ENCODE peak calls at places on chromosomes 16 and 17, in four cellular contexts. K is breast epithelium, I is esophagus muscularis mucosa, W is uterus. N is an unnamed sample.

GRCh38 chr16:58500329-58501241 is 642 bp downstream of the NDRG4 start:
- DNase-seq in K (peak), I (no peak), W (no peak), N (no peak)

GRCh38 chr17:36074365-36074764 is 10.3 kb downstream of the CCL18 start:
- DNase-seq in K (no peak), I (no peak), W (no peak), N (no peak)

GRCh38 chr16:81279375-81279774 is 35.4 kb upstream of the GAN start:
- DNase-seq in K (no peak), I (no peak), W (no peak), N (no peak)

GRCh38 chr17:70242781-70243437 is 73.6 kb downstream of the KCNJ2 start:
- DNase-seq in K (no peak), I (no peak), W (no peak), N (no peak)

GRCh38 chr16:20906225-20906870 is 5.8 kb downstream of the LYRM1 start:
- DNase-seq in K (no peak), I (no peak), W (peak), N (no peak)

GRCh38 chr16:89365044-89365467 is 125.3 kb downstream of the ANKRD11 start:
- DNase-seq in K (no peak), I (no peak), W (no peak), N (no peak)

GRCh38 chr17:6567528-6568185 is 11.3 kb upstream of the PITPNM3 start:
- DNase-seq in K (peak), I (no peak), W (no peak), N (no peak)

GRCh38 chr17:71753070-71753469 is 367.8 kb upstream of the SOX9 start:
- DNase-seq in K (no peak), I (no peak), W (no peak), N (no peak)

GRCh38 chr16:20867585-20867984 is 32.6 kb downstream of the DCUN1D3 start:
- DNase-seq in K (no peak), I (no peak), W (no peak), N (no peak)

GRCh38 chr16:67884684-67885083 is at the start of gene NRN1L:
- DNase-seq in K (peak), I (peak), W (peak), N (no peak)

GRCh38 chr17:19273731-19274130 is 36.6 kb downstream of the EPN2 start:
- DNase-seq in K (no peak), I (no peak), W (no peak), N (no peak)

GRCh38 chr17:48597775-48598631 is 4.4 kb upstream of the HOXB5 start:
- DNase-seq in K (no peak), I (no peak), W (peak), N (peak)

GRCh38 chr17:18173740-18174139 is 9.9 kb upstream of the ALKBH5 start:
- DNase-seq in K (no peak), I (no peak), W (no peak), N (no peak)

GRCh38 chr16:57358527-57359095 is at the start of gene CCL22:
- DNase-seq in K (no peak), I (no peak), W (no peak), N (no peak)

GRCh38 chr17:58085039-58085715 is 2.0 kb downstream of the DYNLL2 start:
- DNase-seq in K (no peak), I (peak), W (no peak), N (no peak)

GRCh38 chr17:58082870-58083490 is at the start of gene DYNLL2:
- DNase-seq in K (peak), I (peak), W (peak), N (peak)

GRCh38 chr17:58082341-58082869 is 814 bp upstream of the DYNLL2 start:
- DNase-seq in K (no peak), I (peak), W (peak), N (no peak)

GRCh38 chr17:58084317-58084981 is 1.2 kb downstream of the DYNLL2 start:
- DNase-seq in K (no peak), I (peak), W (peak), N (peak)

DNA sequence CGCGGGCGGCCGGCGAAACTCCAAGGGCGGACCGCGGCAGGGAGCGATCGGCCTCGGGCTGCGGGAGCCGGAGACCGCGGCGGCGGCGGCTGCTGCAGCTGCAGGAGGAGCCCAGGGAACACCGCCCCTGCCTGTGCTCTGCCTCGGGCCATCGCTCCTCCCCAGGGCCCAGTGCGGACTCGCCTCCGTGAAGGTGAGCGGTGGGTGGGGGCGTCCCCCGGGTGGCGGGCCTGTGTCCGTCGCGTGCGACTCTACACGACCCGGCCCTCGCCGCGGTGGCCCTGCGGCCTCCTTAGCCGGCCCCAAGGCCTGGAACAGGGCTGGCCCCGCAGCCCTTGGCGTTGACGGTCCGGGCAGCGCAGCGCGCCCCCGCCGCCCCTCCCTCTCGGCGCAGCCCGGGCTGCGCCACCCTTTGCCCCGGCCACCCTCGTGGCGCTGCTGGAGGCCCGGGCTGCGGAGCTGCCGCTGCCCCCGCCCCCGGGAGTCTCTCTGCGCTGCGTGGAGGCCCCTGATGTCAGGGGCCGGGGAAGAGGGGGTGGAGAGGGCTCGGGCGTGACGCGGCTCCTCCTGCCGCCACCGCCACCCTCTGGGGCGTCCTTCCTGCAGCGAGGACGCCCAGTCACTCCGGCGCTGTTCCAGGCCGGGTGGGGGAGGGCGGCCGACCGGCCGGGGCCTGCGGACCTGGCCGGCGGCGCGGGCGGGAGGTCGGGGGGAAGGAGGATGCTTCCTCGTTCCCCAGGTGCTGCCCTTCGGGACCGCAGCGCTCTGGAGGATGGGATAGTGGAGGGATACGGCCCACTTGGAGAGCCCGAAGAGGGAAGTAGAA is 485 bp downstream of the DYNLL2 start:
- DNase-seq in K (no peak), I (peak), W (peak), N (peak)
- TF ChIP-seq POLR2A in K (no peak), I (peak), W (no peak), N (no peak)

DNA sequence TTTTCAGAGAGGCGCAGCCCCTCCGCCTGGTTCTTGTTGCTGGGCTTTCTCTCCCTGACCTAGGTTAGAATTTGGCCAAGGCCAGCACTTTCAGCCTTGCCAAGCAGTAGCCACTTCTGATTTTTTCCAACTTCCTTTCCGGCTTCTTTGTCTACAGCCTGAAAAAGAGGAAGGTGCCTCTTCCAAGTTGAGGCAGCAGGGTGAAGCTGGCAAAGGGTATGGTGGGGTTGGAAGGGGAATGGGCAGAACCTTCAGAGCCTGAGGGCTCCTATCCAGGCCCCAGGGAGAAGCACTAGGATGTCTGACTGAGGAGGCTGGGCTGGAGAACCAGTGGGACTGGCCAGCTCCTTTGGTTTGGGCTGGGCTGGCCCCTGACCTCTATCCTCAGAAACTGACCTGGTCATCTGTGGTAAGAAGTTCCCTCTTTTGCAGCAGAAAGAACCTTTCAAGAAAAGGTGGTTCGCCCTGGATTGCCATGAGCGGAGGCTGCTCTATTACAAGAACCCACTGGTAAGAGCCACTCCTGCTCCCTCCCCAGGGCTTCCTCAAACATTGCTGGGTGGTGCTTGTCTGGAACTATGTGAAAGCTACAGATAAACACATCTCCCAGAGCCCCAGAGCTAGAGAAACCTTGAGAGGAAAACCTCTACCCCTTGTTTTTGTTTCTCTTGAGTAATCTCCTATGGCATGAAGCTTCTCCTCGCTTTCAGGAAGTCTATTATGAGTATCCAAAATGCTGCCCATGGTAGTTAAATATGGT is 16.6 kb upstream of the RNF135 start:
- DNase-seq in K (peak), I (no peak), W (no peak), N (no peak)
- TF ChIP-seq POLR2A in K (no peak), I (no peak), W (no peak), N (no peak)

GRCh38 chr16:84765606-84766580 is 53.9 kb upstream of the CRISPLD2 start:
- DNase-seq in K (no peak), I (no peak), W (no peak), N (no peak)

GRCh38 chr16:84768061-84768797 is 51.6 kb upstream of the CRISPLD2 start:
- DNase-seq in K (no peak), I (no peak), W (no peak), N (no peak)

GRCh38 chr16:84766978-84767773 is 52.6 kb upstream of the CRISPLD2 start:
- DNase-seq in K (no peak), I (no peak), W (no peak), N (no peak)

GRCh38 chr16:84768798-84769177 is 51.0 kb upstream of the CRISPLD2 start:
- DNase-seq in K (no peak), I (no peak), W (no peak), N (no peak)

DNA sequence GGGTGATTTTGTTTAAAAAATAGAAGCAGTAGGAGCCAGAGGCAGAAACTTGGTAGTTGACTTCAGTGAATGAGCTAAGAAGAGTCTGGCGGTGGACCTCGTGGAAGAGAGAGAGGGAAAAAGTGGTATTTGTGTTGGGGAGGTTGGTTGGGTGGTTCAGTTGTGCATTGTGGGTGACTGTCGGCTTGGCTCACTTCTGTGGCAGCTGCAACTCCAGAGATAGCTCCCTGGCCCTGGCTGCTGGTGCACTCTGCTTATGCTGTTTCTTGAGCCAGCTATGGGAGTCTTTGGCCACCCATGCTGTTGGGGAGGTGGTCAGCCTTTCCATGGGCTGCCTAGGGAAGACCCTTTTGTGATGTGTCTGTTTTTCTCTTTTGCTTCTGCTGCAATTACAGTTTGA is 50.4 kb upstream of the CRISPLD2 start:
- DNase-seq in K (no peak), I (no peak), W (no peak), N (no peak)
- TF ChIP-seq POLR2A in K (no peak), I (no peak), W (no peak), N (no peak)

DNA sequence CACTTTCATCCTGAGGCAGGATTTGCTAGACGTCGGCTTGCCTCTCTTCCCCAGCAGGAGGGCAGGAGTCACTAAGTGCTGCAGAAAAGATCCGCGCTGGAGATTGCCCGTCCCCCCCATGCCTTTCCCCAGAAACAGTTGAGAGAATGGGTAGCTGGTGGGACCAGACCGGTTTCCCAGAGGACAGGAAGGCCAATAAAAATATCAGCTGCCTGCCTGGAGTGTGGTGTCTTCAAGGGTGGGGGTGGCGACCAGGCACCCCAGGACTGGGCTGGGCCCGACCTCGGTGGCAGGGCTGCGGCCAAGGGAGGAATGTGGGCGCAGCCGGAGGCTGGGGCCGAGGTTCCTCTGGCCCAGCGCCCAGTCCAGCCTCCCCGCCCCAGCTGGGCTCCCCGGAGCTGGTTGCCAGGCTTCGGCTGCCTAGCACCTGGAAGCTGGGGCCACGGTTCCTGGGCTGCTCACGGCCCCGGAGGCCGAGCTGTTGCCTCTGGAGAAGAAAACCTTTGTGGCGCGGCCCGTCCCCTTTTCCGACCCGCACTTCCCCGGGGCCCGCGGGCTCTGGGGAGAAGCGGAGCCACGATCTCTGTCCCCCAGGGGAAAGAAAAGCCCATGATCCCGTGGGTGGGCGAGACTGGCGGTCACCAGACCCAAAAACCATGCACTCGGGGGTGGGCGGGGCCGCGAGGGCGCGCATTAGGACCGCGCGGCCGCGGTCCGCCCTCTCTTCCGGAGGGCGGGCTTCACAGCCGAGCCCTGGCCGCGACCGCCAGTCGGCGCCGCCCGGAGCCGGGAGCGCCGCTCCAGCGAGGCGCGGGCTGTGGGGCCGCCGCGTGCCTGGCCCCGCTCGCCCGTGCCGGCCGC is at the start of gene TRAF4:
- DNase-seq in K (peak), I (no peak), W (peak), N (peak)
- TF ChIP-seq POLR2A in K (peak), I (no peak), W (peak), N (peak)

GRCh38 chr17:38740016-38740415 is 8.1 kb downstream of the PCGF2 start:
- DNase-seq in K (no peak), I (no peak), W (no peak), N (no peak)

GRCh38 chr17:38741853-38742421 is 6.2 kb downstream of the PCGF2 start:
- DNase-seq in K (no peak), I (no peak), W (peak), N (no peak)

GRCh38 chr17:38741443-38741842 is 6.7 kb downstream of the PCGF2 start:
- DNase-seq in K (no peak), I (no peak), W (no peak), N (no peak)

GRCh38 chr17:38739305-38739704 is 8.8 kb downstream of the PCGF2 start:
- DNase-seq in K (no peak), I (no peak), W (no peak), N (no peak)

GRCh38 chr17:38740806-38741205 is 7.3 kb downstream of the PCGF2 start:
- DNase-seq in K (no peak), I (no peak), W (no peak), N (no peak)
- TF ChIP-seq POLR2A in K (no peak), I (no peak), W (no peak), N (no peak)

DNA sequence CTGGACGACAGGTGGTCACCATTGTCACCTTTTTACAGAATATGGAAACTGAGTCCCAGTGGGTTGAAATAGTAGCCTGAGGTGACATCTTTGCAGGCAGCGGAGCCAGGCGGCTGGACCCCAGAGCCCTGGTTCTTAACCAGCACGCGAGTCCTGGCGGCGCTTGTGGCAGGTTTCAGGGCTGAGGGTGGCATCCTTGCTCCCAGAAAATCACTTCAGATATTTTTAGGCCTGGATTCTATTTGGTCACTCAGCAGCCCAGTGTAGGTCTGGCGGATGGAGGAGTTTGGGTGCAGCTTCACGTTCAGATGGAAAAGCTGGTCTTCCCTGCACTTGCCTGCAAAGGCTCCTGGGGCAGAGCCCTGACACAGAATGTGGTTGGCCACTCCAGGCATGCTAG is 354.0 kb downstream of the SNX29 start:
- DNase-seq in K (no peak), I (no peak), W (no peak), N (no peak)
- TF ChIP-seq POLR2A in K (no peak), I (no peak), W (no peak), N (no peak)